ENCODE peak calls at places on chromosome 14, in eight cellular contexts. R, M, F, K, A, J, I and V are unnamed samples.

GRCh38 chr14:24430143-24430681 is 458 bp downstream of the KHNYN start:
- DNase-seq in J (peak; percentile 63), F (peak; percentile 82), I (no peak), M (peak; percentile 87), A (peak; percentile 74), R (peak; percentile 66), K (peak; percentile 71), V (no peak)

GRCh38 chr14:34198096-34198495 is 247.2 kb upstream of the EGLN3 start:
- DNase-seq in F (no peak), M (no peak), K (no peak), R (no peak), A (no peak), I (no peak), J (no peak), V (no peak)

GRCh38 chr14:39169541-39169900 is 612 bp downstream of the TRAPPC6B start:
- DNase-seq in K (peak; percentile 29), J (no peak), R (no peak), M (no peak), A (no peak), F (no peak), I (no peak), V (no peak)

GRCh38 chr14:70086685-70087379 is 101.9 kb downstream of the SLC8A3 start:
- DNase-seq in M (no peak), K (peak; percentile 51), A (no peak), R (peak; percentile 54), F (peak; percentile 11), J (no peak), I (no peak), V (no peak)

GRCh38 chr14:59632381-59632780 is 55.8 kb upstream of the CCDC175 start:
- DNase-seq in R (peak; percentile 6), F (peak; percentile 30), K (peak; percentile 56), J (no peak), M (no peak), I (no peak), A (peak; percentile 25), V (no peak)

GRCh38 chr14:74653386-74654138 is 41.5 kb upstream of the LTBP2 start:
- DNase-seq in R (no peak), K (no peak), F (no peak), I (no peak), J (no peak), A (no peak), M (no peak), V (no peak)

GRCh38 chr14:101595887-101596721 is 34.8 kb downstream of the DIO3 start:
- DNase-seq in R (no peak), F (peak; percentile 14), J (peak; percentile 61), M (peak; percentile 8), A (no peak), K (no peak), I (no peak), V (no peak)

GRCh38 chr14:92397140-92397815 is 74.3 kb downstream of the SLC24A4 start:
- DNase-seq in R (peak; percentile 62), M (no peak), J (no peak), F (no peak), K (no peak), A (peak; percentile 68), I (peak; percentile 89), V (no peak)

GRCh38 chr14:23057757-23058653 is 685 bp upstream of the CDH24 start:
- DNase-seq in K (peak; percentile 89), I (peak; percentile 59), J (peak; percentile 90), A (peak; percentile 87), M (peak; percentile 86), F (peak; percentile 92), R (peak; percentile 76), V (peak; percentile 76)

GRCh38 chr14:57295261-57295660 is 26.5 kb downstream of the AP5M1 start:
- DNase-seq in J (no peak), M (no peak), F (no peak), K (no peak), I (no peak), A (no peak), R (no peak), V (no peak)

GRCh38 chr14:49461529-49462401 is 124.4 kb downstream of the RPS29 start:
- DNase-seq in J (peak; percentile 71), F (peak; percentile 62), M (no peak), K (peak; percentile 77), I (peak; percentile 67), R (peak; percentile 81), A (peak; percentile 18), V (peak; percentile 12)

GRCh38 chr14:73264896-73265720 is 27.8 kb downstream of the PAPLN start:
- DNase-seq in A (no peak), M (no peak), I (no peak), K (no peak), R (no peak), F (no peak), J (peak; percentile 39), V (no peak)

GRCh38 chr14:64501326-64502171 is 2.1 kb downstream of the ZBTB25 start:
- DNase-seq in M (peak; percentile 66), I (peak; percentile 87), R (peak; percentile 38), K (peak; percentile 53), F (peak; percentile 68), J (no peak), A (no peak), V (no peak)

GRCh38 chr14:74941676-74942097 is 13.7 kb downstream of the PGF start:
- DNase-seq in A (no peak), K (no peak), F (peak; percentile 52), M (peak; percentile 58), R (peak; percentile 57), I (no peak), J (peak; percentile 67), V (peak; percentile 14)

GRCh38 chr14:55780156-55780946 is 200.3 kb downstream of the KTN1 start:
- DNase-seq in R (peak; percentile 33), M (peak; percentile 21), F (no peak), K (peak; percentile 77), J (no peak), I (peak; percentile 91), A (no peak), V (no peak)

GRCh38 chr14:75279153-75279738 is 618 bp downstream of the FOS start:
- DNase-seq in M (peak; percentile 80), F (peak; percentile 77), A (no peak), I (peak; percentile 57), K (peak; percentile 72), R (peak; percentile 83), J (peak; percentile 80), V (no peak)

GRCh38 chr14:52706286-52706685 is 714 bp upstream of the PSMC6 start:
- DNase-seq in F (no peak), K (no peak), A (no peak), M (no peak), J (peak; percentile 54), R (peak; percentile 10), I (no peak), V (peak; percentile 19)

GRCh38 chr14:106813477-106813823 is 1287.1 kb downstream of the TMEM121 start:
- DNase-seq in I (no peak), J (no peak), F (no peak), K (no peak), M (no peak), R (no peak), A (no peak), V (no peak)
- H3K9me3 ChIP-seq in I (no peaks in the 10 kb centered on the region), J (no peaks in the 10 kb centered on the region), F (no peaks in the 10 kb centered on the region), K (no peaks in the 10 kb centered on the region), M (no peaks in the 10 kb centered on the region), R (peaks cover 17% of the 10 kb centered on the region), A (no peaks in the 10 kb centered on the region), V (no peaks in the 10 kb centered on the region)

GRCh38 chr14:31978423-31978822 is 98.7 kb upstream of the ARHGAP5 start:
- DNase-seq in R (no peak), M (no peak), A (no peak), F (no peak), K (no peak), J (no peak), I (no peak), V (no peak)

GRCh38 chr14:31977001-31977556 is 100.0 kb upstream of the ARHGAP5 start:
- DNase-seq in F (no peak), R (no peak), K (no peak), J (no peak), A (no peak), M (no peak), I (no peak), V (no peak)

GRCh38 chr14:31986405-31986804 is 90.7 kb upstream of the ARHGAP5 start:
- DNase-seq in M (no peak), K (no peak), A (no peak), F (no peak), J (no peak), I (no peak), R (no peak), V (no peak)

GRCh38 chr14:31987691-31988090 is 89.4 kb upstream of the ARHGAP5 start:
- DNase-seq in A (no peak), I (no peak), M (no peak), F (no peak), K (no peak), R (no peak), J (no peak), V (no peak)

GRCh38 chr14:31982642-31983041 is 94.5 kb upstream of the ARHGAP5 start:
- DNase-seq in J (no peak), M (no peak), R (no peak), K (no peak), I (no peak), A (no peak), F (no peak), V (no peak)
- H3K9me3 ChIP-seq in J (no peaks in the 10 kb centered on the region), M (peaks cover 43% of the 10 kb centered on the region), R (no peaks in the 10 kb centered on the region), K (no peaks in the 10 kb centered on the region), I (peaks cover 6% of the 10 kb centered on the region), A (peaks cover 29% of the 10 kb centered on the region), F (peaks cover 16% of the 10 kb centered on the region), V (no peaks in the 10 kb centered on the region)

DNA sequence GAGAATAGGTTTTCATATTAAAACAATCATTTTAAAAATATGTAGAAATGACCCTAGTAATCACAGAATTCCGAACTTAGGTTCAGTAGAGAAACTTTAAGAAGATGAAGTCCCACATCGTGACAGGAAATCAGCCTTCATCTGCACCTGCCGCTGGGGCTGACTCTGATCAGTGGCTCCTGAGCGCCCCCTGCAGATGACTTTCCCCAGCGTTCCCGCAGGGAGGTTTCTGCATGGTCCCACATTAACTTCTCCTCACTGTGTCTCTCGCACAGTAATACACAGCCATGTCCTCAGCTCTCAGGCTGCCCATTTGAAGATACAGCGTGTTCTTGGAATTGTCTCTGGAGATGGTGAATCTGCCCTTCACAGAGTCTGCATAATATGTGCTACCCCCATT is 1131.1 kb downstream of the TMEM121 start:
- DNase-seq in R (no peak), F (peak; percentile 46), A (no peak), M (no peak), I (no peak), K (peak; percentile 23), J (peak; percentile 64), V (peak; percentile 53)
- H3K9me3 ChIP-seq in R (peaks cover 8% of the 10 kb centered on the region), F (no peaks in the 10 kb centered on the region), A (peaks cover 3% of the 10 kb centered on the region), M (no peaks in the 10 kb centered on the region), I (no peaks in the 10 kb centered on the region), K (no peaks in the 10 kb centered on the region), J (no peaks in the 10 kb centered on the region), V (no peaks in the 10 kb centered on the region)

DNA sequence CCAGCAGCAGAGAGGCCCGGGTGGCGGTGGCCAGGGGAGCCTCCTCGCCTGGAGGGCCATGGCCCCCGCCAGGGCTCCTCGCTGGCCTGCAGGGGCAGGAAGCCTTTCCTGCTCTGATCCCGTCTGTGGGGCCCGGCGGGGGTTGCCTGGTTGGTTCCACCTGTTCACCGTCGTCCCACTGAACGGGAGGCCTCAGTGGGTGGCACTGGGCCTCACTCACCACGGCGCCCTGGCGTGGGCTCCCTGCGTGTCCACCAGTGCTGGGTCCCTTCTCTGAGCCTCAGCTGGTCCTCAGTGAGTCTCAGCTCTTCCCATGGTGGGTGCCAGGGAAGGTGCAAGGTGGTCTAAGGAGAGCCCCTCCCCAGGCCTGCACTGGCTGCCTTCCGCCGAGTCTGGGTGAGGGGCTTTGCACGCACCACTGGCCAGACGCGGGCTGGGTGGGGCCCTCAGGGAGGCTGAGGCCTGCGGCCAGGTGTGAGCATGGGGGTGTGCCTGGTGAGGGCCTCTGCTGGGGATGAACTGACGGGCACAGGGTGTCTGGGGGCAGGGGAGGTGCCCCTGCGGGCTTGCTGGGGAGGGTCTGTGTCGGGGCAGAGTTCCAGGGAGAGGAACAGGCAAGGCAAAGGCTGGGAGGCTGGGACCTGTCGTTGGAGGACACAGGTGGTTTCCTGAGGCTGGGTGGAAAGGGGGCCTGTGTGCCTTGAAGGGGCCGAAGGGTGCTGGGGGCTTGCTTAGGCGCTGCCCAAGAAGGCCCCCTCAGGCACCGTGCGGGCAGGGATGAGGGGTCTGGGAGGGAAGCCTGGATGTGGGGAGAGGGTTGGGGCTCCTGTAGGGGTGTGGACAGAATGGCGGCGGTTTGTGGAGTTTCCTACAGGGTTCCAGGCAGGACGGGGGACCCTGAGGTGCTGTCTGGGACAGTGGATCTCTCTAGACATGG is 339.8 kb downstream of the TMEM121 start:
- DNase-seq in K (peak; percentile 2), F (no peak), M (peak; percentile 11), R (no peak), A (no peak), I (no peak), J (peak; percentile 39), V (peak; percentile 7)
- H3K9me3 ChIP-seq in K (no peaks in the 10 kb centered on the region), F (no peaks in the 10 kb centered on the region), M (no peaks in the 10 kb centered on the region), R (peaks cover 49% of the 10 kb centered on the region), A (no peaks in the 10 kb centered on the region), I (no peaks in the 10 kb centered on the region), J (no peaks in the 10 kb centered on the region), V (no peaks in the 10 kb centered on the region)